ENCODE peak calls at places on chromosomes 11 and 22, in nine cellular contexts. L is Karpas-422; R is GM03348; T is HTR-8/SVneo; E is NCI-H1105 treated with DMSO at 0.1 percent for 48 hours; B is right cardiac atrium; K is stimulated activated CD4-positive, alpha-beta T cell treated with anti-CD3 and anti-CD28 coated beads, Interleukin-15, amount 100 ng/mL, for 48 hours; D is GM04504; P is fibroblast of mammary gland. Z is an unnamed sample.

GRCh38 chr11:18775492-18776292 is 15.9 kb downstream of the PTPN5 start:
- DNase-seq in P (peak), T (peak), K (peak), D (no peak), L (peak), B (peak), E (peak), R (peak), Z (peak)

GRCh38 chr22:24434472-24435322 is 7.3 kb downstream of the ADORA2A start:
- DNase-seq in D (no peak), T (no peak), L (peak), R (no peak), B (no peak), P (no peak), K (peak), E (no peak), Z (peak)

GRCh38 chr11:60852639-60853468 is 2.9 kb downstream of the PTGDR2 start:
- DNase-seq in K (no peak), L (no peak), D (no peak), P (no peak), R (no peak), B (no peak), E (no peak), T (no peak), Z (no peak)

GRCh38 chr11:2890466-2891241 is 5.1 kb upstream of the CDKN1C start:
- DNase-seq in E (no peak), R (no peak), L (no peak), T (no peak), D (no peak), K (no peak), P (peak), B (peak), Z (no peak)

GRCh38 chr11:69906453-69906907 is 87.3 kb upstream of the FGF3 start:
- DNase-seq in E (no peak), R (no peak), K (no peak), L (no peak), T (no peak), B (no peak), P (no peak), D (no peak), Z (no peak)

GRCh38 chr11:64019106-64020031 is 16.4 kb upstream of the FLRT1 start:
- DNase-seq in B (no peak), R (no peak), L (no peak), T (no peak), E (peak), K (no peak), D (no peak), P (no peak), Z (no peak)

GRCh38 chr11:93474122-93474521 is 69.1 kb downstream of the SMCO4 start:
- DNase-seq in T (no peak), L (no peak), B (no peak), D (no peak), P (no peak), K (no peak), R (no peak), E (peak), Z (no peak)

GRCh38 chr11:100908746-100909145 is 220.9 kb downstream of the PGR start:
- DNase-seq in D (no peak), P (peak), K (no peak), B (no peak), T (no peak), E (no peak), R (peak), L (no peak), Z (no peak)

Z was measured in HL-60.